ENCODE peak calls at places on chromosomes 3 and 15, in ten cellular contexts. L, A, Q, K, V, Z, Y, W, H and B are unnamed samples.

GRCh38 chr3:6721496-6721895 is 139.4 kb upstream of the GRM7 start:
- DNase-seq in L (no peak), A (no peak), Q (no peak), K (no peak), V (no peak), Z (no peak), Y (no peak), W (no peak), H (no peak), B (no peak)

GRCh38 chr3:136778865-136779264 is 26.7 kb upstream of the STAG1 start:
- DNase-seq in L (peak), A (no peak), Q (no peak), K (no peak), V (no peak), Z (no peak), Y (no peak), W (no peak), H (no peak), B (no peak)

GRCh38 chr3:168817177-168817576 is 721.5 kb upstream of the GOLIM4 start:
- DNase-seq in L (no peak), A (no peak), Q (no peak), K (no peak), V (no peak), Z (no peak), Y (no peak), W (no peak), H (no peak), B (no peak)

GRCh38 chr3:10447527-10448260 is 57.7 kb downstream of the ATP2B2 start:
- DNase-seq in L (no peak), A (no peak), Q (no peak), K (no peak), V (no peak), Z (no peak), Y (no peak), W (no peak), H (no peak), B (no peak)

GRCh38 chr15:59344311-59344710 is 28.4 kb downstream of the MYO1E start:
- DNase-seq in L (no peak), A (no peak), Q (no peak), K (no peak), V (no peak), Z (no peak), Y (no peak), W (no peak), H (no peak), B (no peak)

GRCh38 chr3:122560680-122561079 is 3.4 kb downstream of the PARP9 start:
- DNase-seq in L (peak), A (peak), Q (no peak), K (peak), V (no peak), Z (no peak), Y (peak), W (peak), H (peak), B (no peak)

GRCh38 chr3:69254351-69254750 is 131.5 kb downstream of the FRMD4B start:
- DNase-seq in L (no peak), A (no peak), Q (no peak), K (no peak), V (no peak), Z (no peak), Y (no peak), W (no peak), H (no peak), B (no peak)

GRCh38 chr15:75350601-75351331 is 3.9 kb downstream of the NEIL1 start:
- DNase-seq in L (no peak), A (no peak), Q (no peak), K (no peak), V (no peak), Z (no peak), Y (no peak), W (no peak), H (no peak), B (no peak)

GRCh38 chr3:197718904-197719303 is 17.8 kb downstream of the RUBCN start:
- DNase-seq in L (peak), A (no peak), Q (no peak), K (peak), V (no peak), Z (no peak), Y (no peak), W (no peak), H (no peak), B (no peak)

GRCh38 chr3:187736418-187736871 is 8.8 kb downstream of the BCL6 start:
- DNase-seq in L (peak), A (no peak), Q (no peak), K (no peak), V (no peak), Z (no peak), Y (no peak), W (no peak), H (no peak), B (no peak)

GRCh38 chr3:10361375-10361774 is 40.5 kb upstream of the SEC13 start:
- DNase-seq in L (no peak), A (no peak), Q (no peak), K (no peak), V (no peak), Z (no peak), Y (no peak), W (no peak), H (no peak), B (no peak)

GRCh38 chr15:40755821-40756220 is 767 bp upstream of the RMDN3 start:
- DNase-seq in L (no peak), A (no peak), Q (no peak), K (no peak), V (no peak), Z (no peak), Y (no peak), W (no peak), H (no peak), B (no peak)

GRCh38 chr15:82951472-82952155 is 906 bp downstream of the HOMER2 start:
- DNase-seq in L (no peak), A (no peak), Q (no peak), K (no peak), V (no peak), Z (no peak), Y (no peak), W (no peak), H (no peak), B (no peak)

GRCh38 chr15:58457466-58457965 is 25.7 kb downstream of the LIPC start:
- DNase-seq in L (no peak), A (peak), Q (no peak), K (no peak), V (no peak), Z (no peak), Y (no peak), W (peak), H (no peak), B (no peak)

GRCh38 chr3:11136871-11137626 is 17.2 kb upstream of the HRH1 start:
- DNase-seq in L (peak), A (peak), Q (no peak), K (peak), V (peak), Z (no peak), Y (peak), W (no peak), H (no peak), B (peak)

GRCh38 chr3:49238274-49239127 is 38.5 kb downstream of the C3orf62 start:
- DNase-seq in L (no peak), A (peak), Q (no peak), K (peak), V (peak), Z (peak), Y (peak), W (peak), H (peak), B (peak)

GRCh38 chr3:37671000-37671483 is 190.6 kb upstream of the CTDSPL start:
- DNase-seq in L (no peak), A (no peak), Q (no peak), K (no peak), V (peak), Z (no peak), Y (no peak), W (no peak), H (no peak), B (no peak)

GRCh38 chr15:65300924-65301441 is 3.5 kb upstream of the RNU5B-1 start:
- DNase-seq in L (no peak), A (no peak), Q (no peak), K (no peak), V (no peak), Z (no peak), Y (no peak), W (no peak), H (no peak), B (no peak)

GRCh38 chr3:44492496-44492895 is 15.0 kb upstream of the ZNF445 start:
- DNase-seq in L (no peak), A (no peak), Q (no peak), K (no peak), V (no peak), Z (no peak), Y (no peak), W (no peak), H (no peak), B (no peak)

GRCh38 chr15:26667222-26667988 is 105.5 kb downstream of the GABRB3 start:
- DNase-seq in L (peak), A (no peak), Q (no peak), K (no peak), V (no peak), Z (no peak), Y (no peak), W (no peak), H (peak), B (no peak)

GRCh38 chr15:91196768-91197167 is 96.7 kb downstream of the SV2B start:
- DNase-seq in L (no peak), A (no peak), Q (no peak), K (no peak), V (no peak), Z (no peak), Y (no peak), W (no peak), H (no peak), B (no peak)

GRCh38 chr3:101193957-101194356 is 126.4 kb downstream of the IMPG2 start:
- DNase-seq in L (peak), A (no peak), Q (no peak), K (no peak), V (no peak), Z (no peak), Y (no peak), W (no peak), H (no peak), B (no peak)

GRCh38 chr3:72043212-72044133 is 258.5 kb upstream of the PROK2 start:
- DNase-seq in L (no peak), A (no peak), Q (no peak), K (no peak), V (no peak), Z (no peak), Y (no peak), W (peak), H (no peak), B (no peak)

GRCh38 chr3:31701286-31701685 is 168.6 kb downstream of the STT3B start:
- DNase-seq in L (no peak), A (no peak), Q (no peak), K (no peak), V (no peak), Z (no peak), Y (no peak), W (no peak), H (no peak), B (no peak)

GRCh38 chr3:121869731-121870130 is 24.5 kb upstream of the SLC15A2 start:
- DNase-seq in L (no peak), A (no peak), Q (no peak), K (no peak), V (no peak), Z (no peak), Y (no peak), W (no peak), H (no peak), B (no peak)

GRCh38 chr3:165521131-165521871 is 315.9 kb downstream of the BCHE start:
- DNase-seq in L (no peak), A (no peak), Q (no peak), K (no peak), V (no peak), Z (no peak), Y (no peak), W (no peak), H (no peak), B (no peak)

GRCh38 chr15:68124700-68125099 is 70.6 kb downstream of the PIAS1 start:
- DNase-seq in L (no peak), A (no peak), Q (no peak), K (no peak), V (no peak), Z (no peak), Y (no peak), W (no peak), H (no peak), B (no peak)

GRCh38 chr3:19702416-19703078 is 231.5 kb downstream of the EFHB start:
- DNase-seq in L (no peak), A (no peak), Q (no peak), K (no peak), V (no peak), Z (no peak), Y (no peak), W (no peak), H (no peak), B (no peak)

GRCh38 chr15:83365370-83365938 is 81.0 kb upstream of the BNC1 start:
- DNase-seq in L (peak), A (no peak), Q (no peak), K (no peak), V (no peak), Z (peak), Y (peak), W (no peak), H (no peak), B (no peak)

GRCh38 chr3:27281671-27282150 is 87.5 kb downstream of the NEK10 start:
- DNase-seq in L (no peak), A (no peak), Q (no peak), K (peak), V (no peak), Z (no peak), Y (no peak), W (no peak), H (no peak), B (no peak)

GRCh38 chr15:67531379-67532059 is 10.6 kb downstream of the C15orf61 start:
- DNase-seq in L (no peak), A (no peak), Q (no peak), K (no peak), V (no peak), Z (no peak), Y (no peak), W (no peak), H (no peak), B (no peak)

GRCh38 chr15:64878708-64879107 is 33.0 kb upstream of the ANKDD1A start:
- DNase-seq in L (no peak), A (no peak), Q (no peak), K (no peak), V (no peak), Z (no peak), Y (peak), W (no peak), H (no peak), B (peak)

GRCh38 chr3:50164056-50164455 is 8.9 kb downstream of the SEMA3F start:
- DNase-seq in L (peak), A (no peak), Q (peak), K (no peak), V (no peak), Z (peak), Y (peak), W (no peak), H (peak), B (peak)

GRCh38 chr3:158770254-158771017 is 31.4 kb upstream of the MFSD1 start:
- DNase-seq in L (peak), A (peak), Q (no peak), K (no peak), V (peak), Z (no peak), Y (no peak), W (no peak), H (no peak), B (no peak)

GRCh38 chr3:134216206-134216764 is 34.4 kb downstream of the RYK start:
- DNase-seq in L (no peak), A (no peak), Q (no peak), K (no peak), V (no peak), Z (no peak), Y (no peak), W (no peak), H (no peak), B (no peak)

GRCh38 chr3:192726386-192726785 is 955 bp downstream of the FGF12 start:
- DNase-seq in L (no peak), A (no peak), Q (no peak), K (no peak), V (no peak), Z (no peak), Y (no peak), W (no peak), H (no peak), B (no peak)

GRCh38 chr3:89699229-89699628 is 591.8 kb downstream of the EPHA3 start:
- DNase-seq in L (no peak), A (no peak), Q (no peak), K (no peak), V (no peak), Z (no peak), Y (peak), W (no peak), H (no peak), B (no peak)

GRCh38 chr3:47283193-47283537 is 421 bp downstream of the KLHL18 start:
- DNase-seq in L (peak), A (no peak), Q (no peak), K (no peak), V (no peak), Z (no peak), Y (peak), W (no peak), H (peak), B (peak)

GRCh38 chr3:130395916-130396315 is 50.4 kb downstream of the COL6A5 start:
- DNase-seq in L (peak), A (no peak), Q (no peak), K (peak), V (peak), Z (no peak), Y (no peak), W (no peak), H (no peak), B (no peak)

GRCh38 chr3:173584093-173584833 is 186.7 kb downstream of the NLGN1 start:
- DNase-seq in L (peak), A (peak), Q (no peak), K (no peak), V (no peak), Z (no peak), Y (no peak), W (no peak), H (no peak), B (no peak)
- TF ChIP-seq EP300 in L (no peak), A (no peak), Q (no peak), K (no peak), V (no peak), Z (no peak), Y (no peak), W (no peak), H (no peak), B (no peak)

GRCh38 chr3:141366285-141367037 is 1.8 kb upstream of the ZBTB38 start:
- DNase-seq in L (peak), A (peak), Q (peak), K (peak), V (peak), Z (no peak), Y (peak), W (no peak), H (peak), B (peak)
- TF ChIP-seq CTCF in L (no peak), A (no peak), Q (no peak), K (no peak), V (no peak), Z (no peak), Y (no peak), W (no peak), H (no peak), B (peak)

DNA sequence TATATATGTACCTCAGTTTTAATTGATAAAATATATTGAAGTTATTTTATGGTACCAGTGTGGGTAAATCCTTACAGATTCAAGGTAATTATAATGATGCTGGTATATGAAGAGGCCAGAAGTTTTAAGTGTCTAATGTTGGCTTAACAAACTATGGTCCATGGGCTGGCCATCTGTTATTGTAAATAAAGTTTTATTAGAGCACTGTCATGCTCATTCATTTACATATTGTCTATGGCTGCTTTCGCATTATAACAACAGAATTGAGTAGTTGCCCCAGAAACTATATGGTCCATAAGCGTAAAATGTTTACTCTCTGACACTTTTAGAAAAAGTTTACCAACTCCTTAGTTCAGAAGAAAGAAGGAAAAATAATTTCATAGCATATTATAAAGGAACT is 67.9 kb downstream of the MEF2A start:
- DNase-seq in L (no peak), A (no peak), Q (no peak), K (no peak), V (no peak), Z (no peak), Y (no peak), W (no peak), H (no peak), B (no peak)
- TF ChIP-seq POLR2A in L (no peak), A (no peak), Q (no peak), K (no peak), V (no peak), Z (no peak), Y (no peak), W (no peak), H (no peak), B (no peak)

DNA sequence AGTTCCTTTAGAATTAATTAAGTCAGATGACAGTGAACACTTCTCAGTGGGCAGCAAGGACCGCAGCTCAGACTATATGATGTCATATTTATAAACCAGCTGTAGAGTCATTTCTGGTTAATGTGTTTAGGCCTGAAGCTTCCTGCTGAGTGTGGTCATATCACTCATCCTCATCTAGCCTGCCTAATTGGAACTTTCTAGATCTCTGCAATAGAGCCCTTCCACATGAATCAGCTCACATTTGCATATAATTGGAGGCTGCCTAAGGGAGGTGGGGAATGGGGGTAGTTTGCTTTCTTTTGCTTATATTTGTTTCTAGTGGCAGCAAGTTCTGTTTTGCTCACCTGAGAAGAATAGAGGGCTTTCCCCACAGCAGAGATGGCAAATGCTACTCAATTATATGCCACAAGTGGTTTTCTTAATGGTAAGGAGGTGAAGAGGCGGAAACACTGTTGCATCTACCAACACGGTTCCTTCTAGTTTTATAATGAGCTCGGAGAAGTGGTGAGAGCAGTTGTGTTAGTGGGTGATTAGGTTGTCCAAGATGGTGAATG is 148.1 kb downstream of the KLHL25 start:
- DNase-seq in L (no peak), A (no peak), Q (no peak), K (no peak), V (no peak), Z (no peak), Y (no peak), W (no peak), H (no peak), B (no peak)
- TF ChIP-seq EP300 in L (no peak), A (no peak), Q (no peak), K (no peak), V (no peak), Z (no peak), Y (no peak), W (peak), H (no peak), B (no peak)

GRCh38 chr3:1087066-1087555 is 5.7 kb upstream of the CNTN6 start:
- DNase-seq in L (no peak), A (no peak), Q (no peak), K (no peak), V (no peak), Z (no peak), Y (no peak), W (no peak), H (no peak), B (no peak)
- TF ChIP-seq CTCF in L (no peak), A (no peak), Q (no peak), K (no peak), V (no peak), Z (no peak), Y (no peak), W (no peak), H (no peak), B (no peak)

DNA sequence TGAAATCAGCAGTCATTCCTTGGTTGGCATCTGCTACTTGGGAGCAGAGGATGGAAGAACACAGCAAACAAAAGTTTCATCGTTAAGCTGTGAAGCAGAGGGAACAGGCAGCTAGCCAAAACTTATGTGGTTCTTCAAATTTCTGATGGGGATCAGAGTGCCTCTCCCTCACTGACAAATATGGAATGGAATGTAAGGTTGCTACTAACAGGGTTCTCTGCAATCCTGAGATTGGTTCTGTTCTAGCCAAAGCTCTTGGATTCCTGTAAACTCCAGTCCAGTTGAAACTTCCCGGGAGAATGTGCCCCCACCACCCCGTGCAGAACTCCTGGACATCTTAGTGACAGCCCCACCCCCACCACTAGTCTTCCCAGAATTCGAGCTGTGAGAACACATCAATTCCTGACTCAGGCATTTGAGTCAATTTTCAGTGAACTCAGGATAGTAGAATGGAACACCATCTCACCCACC is 55.9 kb upstream of the PHLDB2 start:
- DNase-seq in L (peak), A (no peak), Q (peak), K (no peak), V (peak), Z (peak), Y (peak), W (no peak), H (peak), B (peak)
- TF ChIP-seq POLR2A in L (no peak), A (no peak), Q (no peak), K (no peak), V (no peak), Z (no peak), Y (no peak), W (no peak), H (no peak), B (no peak)